ENCODE peak calls at places on chromosome 5, in five cellular contexts. Y is cardiac muscle cell, C is thyroid gland, O is psoas muscle, D is ovary. P is an unnamed sample. For H3K4me1, the result is how much of the 10 kb centered on the place peaks cover.

GRCh38 chr5:62284946-62285891 is 20.8 kb upstream of the KIF2A start:
- DNase-seq in Y (no peak), C (no peak), O (no peak), D (no peak), P (peak)

GRCh38 chr5:76576468-76576867 is 46.7 kb downstream of the F2RL2 start:
- DNase-seq in Y (no peak), C (no peak), O (no peak), D (no peak), P (no peak)

GRCh38 chr5:147455822-147456221 is 54.0 kb downstream of the DPYSL3 start:
- DNase-seq in Y (no peak), C (no peak), O (no peak), D (no peak), P (no peak)

GRCh38 chr5:119792154-119792799 is 162.9 kb downstream of the FAM170A start:
- DNase-seq in Y (no peak), C (no peak), O (no peak), D (no peak), P (no peak)

GRCh38 chr5:127210082-127210481 is 80.5 kb upstream of the MEGF10 start:
- DNase-seq in Y (no peak), C (no peak), O (no peak), D (no peak), P (no peak)

GRCh38 chr5:148145916-148146315 is 22.4 kb upstream of the SPINK14 start:
- DNase-seq in Y (peak), C (peak), O (no peak), D (no peak), P (no peak)

GRCh38 chr5:173514666-173515065 is 101.8 kb downstream of the BOD1 start:
- DNase-seq in Y (no peak), C (no peak), O (no peak), D (no peak), P (no peak)

GRCh38 chr5:31408814-31409213 is 123.1 kb downstream of the DROSHA start:
- DNase-seq in Y (peak), C (no peak), O (no peak), D (no peak), P (no peak)

GRCh38 chr5:152673601-152674000 is 268.5 kb upstream of the NMUR2 start:
- DNase-seq in Y (no peak), C (no peak), O (no peak), D (no peak), P (no peak)

GRCh38 chr5:142671276-142671675 is 14.6 kb downstream of the FGF1 start:
- DNase-seq in Y (no peak), C (no peak), O (no peak), D (no peak), P (no peak)

GRCh38 chr5:154858972-154859950 is 834 bp downstream of the CNOT8 start:
- DNase-seq in Y (peak), C (no peak), O (no peak), D (no peak), P (no peak)

GRCh38 chr5:147431586-147431985 is 78.3 kb downstream of the DPYSL3 start:
- DNase-seq in Y (no peak), C (no peak), O (no peak), D (no peak), P (no peak)

GRCh38 chr5:37198066-37198465 is 51.1 kb downstream of the CPLANE1 start:
- DNase-seq in Y (no peak), C (no peak), O (no peak), D (no peak), P (no peak)
- H3K27ac ChIP-seq in Y (no peak), C (no peak), O (no peak), D (no peak), P (no peak)

GRCh38 chr5:87277279-87277835 is 9.7 kb downstream of the RASA1 start:
- DNase-seq in Y (peak), C (no peak), O (no peak), D (no peak), P (no peak)
- H3K4me1 ChIP-seq in Y (under half), C (under half), O (under half), D (under half), P (under half)

DNA sequence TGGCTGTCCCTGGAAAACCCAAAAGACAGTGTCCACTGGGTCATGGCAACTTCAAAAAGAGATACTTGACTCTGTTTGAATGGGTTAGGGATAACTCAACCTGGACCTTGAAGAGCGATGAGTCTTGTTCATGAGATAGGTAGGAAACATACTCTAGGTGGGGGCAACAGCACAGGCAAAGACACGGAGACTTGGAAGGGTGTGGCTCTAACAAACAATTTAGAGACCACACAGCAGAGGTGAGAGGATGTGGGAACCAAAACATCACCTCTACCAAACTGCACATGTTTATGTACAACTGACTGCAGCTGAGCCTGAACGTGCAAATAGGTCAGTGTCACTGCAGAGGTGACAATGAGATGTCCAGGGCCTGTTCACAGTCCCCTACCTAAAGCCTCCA is 247.7 kb upstream of the ADRA1B start:
- DNase-seq in Y (no peak), C (no peak), O (no peak), D (no peak), P (no peak)
- H3K4me3 ChIP-seq in Y (no peak), C (no peak), O (no peak), D (no peak), P (no peak)

GRCh38 chr5:177099422-177100093 is 12.8 kb downstream of the FGFR4 start:
- DNase-seq in Y (no peak), C (no peak), O (no peak), D (no peak), P (no peak)

GRCh38 chr5:177103523-177104253 is 17.0 kb downstream of the FGFR4 start:
- DNase-seq in Y (no peak), C (no peak), O (no peak), D (no peak), P (no peak)

GRCh38 chr5:177098103-177098771 is 11.5 kb downstream of the FGFR4 start:
- DNase-seq in Y (peak), C (no peak), O (no peak), D (no peak), P (peak)

GRCh38 chr5:177098772-177099152 is 12.0 kb downstream of the FGFR4 start:
- DNase-seq in Y (no peak), C (no peak), O (no peak), D (no peak), P (no peak)

DNA sequence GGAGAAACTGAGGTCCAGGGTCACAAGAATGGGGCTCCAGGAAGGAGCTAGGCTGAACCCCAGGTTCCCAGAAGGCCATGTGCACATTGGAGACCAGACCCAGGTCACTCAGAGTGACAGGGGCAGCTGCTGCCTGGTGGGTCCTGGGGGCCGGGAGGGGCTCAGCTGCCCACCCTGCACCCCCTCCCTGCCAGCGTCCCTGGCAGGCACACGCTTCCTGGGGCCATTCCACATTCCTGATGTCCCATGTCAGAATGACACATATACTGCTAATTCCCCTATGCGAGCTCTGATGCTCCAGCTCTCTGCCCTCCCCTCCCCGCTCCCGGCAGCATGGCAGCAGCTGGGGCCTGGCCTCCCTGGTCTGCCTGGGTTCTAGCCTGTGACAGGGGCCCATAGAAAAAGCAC is 14.0 kb downstream of the FGFR4 start:
- DNase-seq in Y (no peak), C (no peak), O (no peak), D (no peak), P (no peak)
- H3K27ac ChIP-seq in Y (no peak), C (no peak), O (no peak), D (no peak), P (peak)

GRCh38 chr5:125409101-125409495 is 662.7 kb upstream of the ZNF608 start:
- DNase-seq in Y (peak), C (no peak), O (no peak), D (no peak), P (no peak)
- H3K4me1 ChIP-seq in Y (half or more), C (under half), O (under half), D (under half), P (under half)

GRCh38 chr5:122847687-122848081 is 2.3 kb downstream of the SNX24 start:
- DNase-seq in Y (no peak), C (no peak), O (no peak), D (no peak), P (no peak)
- H3K4me3 ChIP-seq in Y (no peak), C (no peak), O (no peak), D (no peak), P (no peak)

GRCh38 chr5:73030995-73031394 is 75.2 kb downstream of the FCHO2 start:
- DNase-seq in Y (peak), C (peak), O (no peak), D (no peak), P (no peak)

GRCh38 chr5:73028991-73029540 is 73.2 kb downstream of the FCHO2 start:
- DNase-seq in Y (peak), C (no peak), O (no peak), D (no peak), P (no peak)

GRCh38 chr5:73032635-73033034 is 76.8 kb downstream of the FCHO2 start:
- DNase-seq in Y (no peak), C (no peak), O (no peak), D (no peak), P (no peak)

GRCh38 chr5:73030531-73030930 is 74.7 kb downstream of the FCHO2 start:
- DNase-seq in Y (no peak), C (no peak), O (no peak), D (no peak), P (no peak)

DNA sequence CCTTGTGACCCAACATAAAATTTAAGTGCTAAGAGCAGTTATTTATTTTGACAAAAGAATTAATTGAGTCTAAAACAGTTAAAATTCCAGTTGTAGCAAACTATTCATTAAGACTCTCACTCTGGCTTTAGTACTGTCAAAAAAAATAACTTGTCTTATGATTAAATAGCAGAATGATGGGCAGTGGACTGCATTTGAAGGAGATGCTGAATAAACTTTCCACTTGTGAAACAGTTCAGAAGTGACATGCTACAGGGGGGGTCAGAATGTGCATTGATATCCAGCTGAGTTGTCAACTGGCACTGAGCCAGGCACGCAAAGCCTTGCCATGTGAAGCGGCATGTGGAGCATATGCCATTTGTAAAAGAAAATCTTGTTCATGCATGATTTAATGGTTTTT is 76.0 kb downstream of the FCHO2 start:
- DNase-seq in Y (peak), C (peak), O (peak), D (no peak), P (no peak)
- H3K27ac ChIP-seq in Y (no peak), C (peak), O (no peak), D (no peak), P (no peak)

DNA sequence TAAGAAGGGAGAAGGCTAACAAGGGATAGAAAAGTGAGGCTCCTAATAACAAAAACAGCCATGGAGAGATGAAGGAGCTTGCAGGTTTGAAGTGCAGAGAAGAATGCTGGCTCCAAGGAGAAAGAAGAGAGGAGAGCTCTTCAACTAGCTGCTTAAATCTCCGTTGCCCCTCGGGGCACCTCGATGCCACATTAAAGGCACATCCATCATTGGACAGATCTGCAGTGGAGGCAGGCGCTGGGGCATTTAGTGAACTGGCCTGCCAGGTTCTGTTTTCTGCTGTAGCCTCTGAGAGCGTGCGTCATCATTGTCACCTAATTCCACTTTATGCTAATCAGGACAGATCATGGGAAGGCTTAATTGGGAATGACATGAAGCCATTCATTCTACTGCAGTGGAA is 1426.2 kb upstream of the WWC1 start:
- DNase-seq in Y (no peak), C (no peak), O (no peak), D (no peak), P (no peak)
- H3K4me1 ChIP-seq in Y (under half), C (under half), O (under half), D (under half), P (under half)

GRCh38 chr5:133423031-133423617 is 189.2 kb downstream of the FSTL4 start:
- DNase-seq in Y (no peak), C (no peak), O (no peak), D (no peak), P (no peak)

GRCh38 chr5:133427121-133427777 is 185.1 kb downstream of the FSTL4 start:
- DNase-seq in Y (peak), C (no peak), O (no peak), D (no peak), P (no peak)

GRCh38 chr5:133425764-133426738 is 186.3 kb downstream of the FSTL4 start:
- DNase-seq in Y (no peak), C (no peak), O (no peak), D (no peak), P (no peak)

GRCh38 chr5:133423618-133424282 is 188.6 kb downstream of the FSTL4 start:
- DNase-seq in Y (peak), C (peak), O (peak), D (peak), P (peak)

GRCh38 chr5:133425183-133425582 is 187.2 kb downstream of the FSTL4 start:
- DNase-seq in Y (no peak), C (no peak), O (no peak), D (no peak), P (no peak)
- H3K4me3 ChIP-seq in Y (no peak), C (no peak), O (no peak), D (no peak), P (no peak)

P was measured in upper lobe of left lung.